ENCODE peak calls at places on chromosome 12, in nine cellular contexts. One of them, this sample, is unnamed.

GRCh38 chr12:103588680-103589079 is 1.6 kb downstream of the STAB2 start:
- DNase-seq in HEK293T: no peak
- DNase-seq in effector memory CD8-positive, alpha-beta T cell: no peak
- DNase-seq in activated CD8-positive, alpha-beta memory T cell treated with anti-CD3 and anti-CD28 coated beads for 48 hours: no peak
- DNase-seq in tibial artery: no peak
- DNase-seq in RWPE2: no peak
- DNase-seq in endothelial cell: no peak
- DNase-seq in hippocampal formation: no peak
- DNase-seq in SHP77: no peak
- DNase-seq in this sample: no peak

GRCh38 chr12:132776816-132777568 is 15.4 kb upstream of the ANKLE2 start:
- DNase-seq in HEK293T: no peak
- DNase-seq in effector memory CD8-positive, alpha-beta T cell: no peak
- DNase-seq in activated CD8-positive, alpha-beta memory T cell treated with anti-CD3 and anti-CD28 coated beads for 48 hours: no peak
- DNase-seq in tibial artery: no peak
- DNase-seq in RWPE2: no peak
- DNase-seq in endothelial cell: no peak
- DNase-seq in hippocampal formation: no peak
- DNase-seq in SHP77: no peak
- DNase-seq in this sample: no peak

GRCh38 chr12:57401165-57401564 is 29.7 kb downstream of the R3HDM2 start:
- DNase-seq in HEK293T: no peak
- DNase-seq in effector memory CD8-positive, alpha-beta T cell: no peak
- DNase-seq in activated CD8-positive, alpha-beta memory T cell treated with anti-CD3 and anti-CD28 coated beads for 48 hours: no peak
- DNase-seq in tibial artery: no peak
- DNase-seq in RWPE2: no peak
- DNase-seq in endothelial cell: no peak
- DNase-seq in hippocampal formation: no peak
- DNase-seq in SHP77: no peak
- DNase-seq in this sample: no peak

GRCh38 chr12:67798763-67799162 is 150.2 kb downstream of the DYRK2 start:
- DNase-seq in HEK293T: no peak
- DNase-seq in effector memory CD8-positive, alpha-beta T cell: no peak
- DNase-seq in activated CD8-positive, alpha-beta memory T cell treated with anti-CD3 and anti-CD28 coated beads for 48 hours: no peak
- DNase-seq in tibial artery: no peak
- DNase-seq in RWPE2: no peak
- DNase-seq in endothelial cell: no peak
- DNase-seq in hippocampal formation: no peak
- DNase-seq in SHP77: no peak
- DNase-seq in this sample: no peak

GRCh38 chr12:6306599-6307220 is 3.8 kb upstream of the PLEKHG6 start:
- DNase-seq in HEK293T: no peak
- DNase-seq in effector memory CD8-positive, alpha-beta T cell: no peak
- DNase-seq in activated CD8-positive, alpha-beta memory T cell treated with anti-CD3 and anti-CD28 coated beads for 48 hours: no peak
- DNase-seq in tibial artery: no peak
- DNase-seq in RWPE2: no peak
- DNase-seq in endothelial cell: no peak
- DNase-seq in hippocampal formation: no peak
- DNase-seq in SHP77: no peak
- DNase-seq in this sample: no peak

GRCh38 chr12:91883811-91884210 is 261.8 kb downstream of the BTG1 start:
- DNase-seq in HEK293T: no peak
- DNase-seq in effector memory CD8-positive, alpha-beta T cell: no peak
- DNase-seq in activated CD8-positive, alpha-beta memory T cell treated with anti-CD3 and anti-CD28 coated beads for 48 hours: no peak
- DNase-seq in tibial artery: no peak
- DNase-seq in RWPE2: no peak
- DNase-seq in endothelial cell: no peak
- DNase-seq in hippocampal formation: no peak
- DNase-seq in SHP77: no peak
- DNase-seq in this sample: no peak

GRCh38 chr12:124727244-124727673 is 136.4 kb downstream of the SCARB1 start:
- DNase-seq in HEK293T: no peak
- DNase-seq in effector memory CD8-positive, alpha-beta T cell: no peak
- DNase-seq in activated CD8-positive, alpha-beta memory T cell treated with anti-CD3 and anti-CD28 coated beads for 48 hours: no peak
- DNase-seq in tibial artery: peak; percentile 77
- DNase-seq in RWPE2: no peak
- DNase-seq in endothelial cell: no peak
- DNase-seq in hippocampal formation: peak; percentile 36
- DNase-seq in SHP77: peak; percentile 48
- DNase-seq in this sample: no peak

GRCh38 chr12:54049164-54049563 is 4.5 kb upstream of the HOXC4 start:
- DNase-seq in HEK293T: no peak
- DNase-seq in effector memory CD8-positive, alpha-beta T cell: no peak
- DNase-seq in activated CD8-positive, alpha-beta memory T cell treated with anti-CD3 and anti-CD28 coated beads for 48 hours: no peak
- DNase-seq in tibial artery: no peak
- DNase-seq in RWPE2: no peak
- DNase-seq in endothelial cell: no peak
- DNase-seq in hippocampal formation: no peak
- DNase-seq in SHP77: no peak
- DNase-seq in this sample: no peak

GRCh38 chr12:125079943-125080645 is 14.9 kb downstream of the AACS start:
- DNase-seq in HEK293T: no peak
- DNase-seq in effector memory CD8-positive, alpha-beta T cell: no peak
- DNase-seq in activated CD8-positive, alpha-beta memory T cell treated with anti-CD3 and anti-CD28 coated beads for 48 hours: no peak
- DNase-seq in tibial artery: peak; percentile 77
- DNase-seq in RWPE2: no peak
- DNase-seq in endothelial cell: no peak
- DNase-seq in hippocampal formation: no peak
- DNase-seq in SHP77: peak; percentile 8
- DNase-seq in this sample: no peak

GRCh38 chr12:4997939-4998338 is 45.7 kb upstream of the KCNA5 start:
- DNase-seq in HEK293T: no peak
- DNase-seq in effector memory CD8-positive, alpha-beta T cell: no peak
- DNase-seq in activated CD8-positive, alpha-beta memory T cell treated with anti-CD3 and anti-CD28 coated beads for 48 hours: no peak
- DNase-seq in tibial artery: peak; percentile 84
- DNase-seq in RWPE2: no peak
- DNase-seq in endothelial cell: no peak
- DNase-seq in hippocampal formation: peak; percentile 11
- DNase-seq in SHP77: no peak
- DNase-seq in this sample: no peak

GRCh38 chr12:123886931-123887582 is 85.6 kb downstream of the CCDC92 start:
- DNase-seq in HEK293T: no peak
- DNase-seq in effector memory CD8-positive, alpha-beta T cell: no peak
- DNase-seq in activated CD8-positive, alpha-beta memory T cell treated with anti-CD3 and anti-CD28 coated beads for 48 hours: no peak
- DNase-seq in tibial artery: no peak
- DNase-seq in RWPE2: peak; percentile 37
- DNase-seq in endothelial cell: no peak
- DNase-seq in hippocampal formation: no peak
- DNase-seq in SHP77: no peak
- DNase-seq in this sample: no peak

GRCh38 chr12:123040106-123040505 is 59.6 kb downstream of the ARL6IP4 start:
- DNase-seq in HEK293T: no peak
- DNase-seq in effector memory CD8-positive, alpha-beta T cell: no peak
- DNase-seq in activated CD8-positive, alpha-beta memory T cell treated with anti-CD3 and anti-CD28 coated beads for 48 hours: no peak
- DNase-seq in tibial artery: no peak
- DNase-seq in RWPE2: no peak
- DNase-seq in endothelial cell: no peak
- DNase-seq in hippocampal formation: no peak
- DNase-seq in SHP77: no peak
- DNase-seq in this sample: no peak

GRCh38 chr12:26044007-26044394 is 80.8 kb downstream of the BHLHE41 start:
- DNase-seq in HEK293T: no peak
- DNase-seq in effector memory CD8-positive, alpha-beta T cell: no peak
- DNase-seq in activated CD8-positive, alpha-beta memory T cell treated with anti-CD3 and anti-CD28 coated beads for 48 hours: no peak
- DNase-seq in tibial artery: no peak
- DNase-seq in RWPE2: no peak
- DNase-seq in endothelial cell: no peak
- DNase-seq in hippocampal formation: peak; percentile 46
- DNase-seq in SHP77: no peak
- DNase-seq in this sample: no peak

GRCh38 chr12:31506907-31507306 is 84.0 kb downstream of the DENND5B start:
- DNase-seq in HEK293T: no peak
- DNase-seq in effector memory CD8-positive, alpha-beta T cell: no peak
- DNase-seq in activated CD8-positive, alpha-beta memory T cell treated with anti-CD3 and anti-CD28 coated beads for 48 hours: no peak
- DNase-seq in tibial artery: no peak
- DNase-seq in RWPE2: no peak
- DNase-seq in endothelial cell: no peak
- DNase-seq in hippocampal formation: no peak
- DNase-seq in SHP77: no peak
- DNase-seq in this sample: no peak

GRCh38 chr12:93390025-93390424 is 12.3 kb downstream of the NUDT4 start:
- DNase-seq in HEK293T: no peak
- DNase-seq in effector memory CD8-positive, alpha-beta T cell: no peak
- DNase-seq in activated CD8-positive, alpha-beta memory T cell treated with anti-CD3 and anti-CD28 coated beads for 48 hours: no peak
- DNase-seq in tibial artery: no peak
- DNase-seq in RWPE2: no peak
- DNase-seq in endothelial cell: no peak
- DNase-seq in hippocampal formation: no peak
- DNase-seq in SHP77: no peak
- DNase-seq in this sample: no peak

GRCh38 chr12:121872546-121873223 is 14.0 kb upstream of the HPD start:
- DNase-seq in HEK293T: no peak
- DNase-seq in effector memory CD8-positive, alpha-beta T cell: no peak
- DNase-seq in activated CD8-positive, alpha-beta memory T cell treated with anti-CD3 and anti-CD28 coated beads for 48 hours: no peak
- DNase-seq in tibial artery: no peak
- DNase-seq in RWPE2: no peak
- DNase-seq in endothelial cell: no peak
- DNase-seq in hippocampal formation: no peak
- DNase-seq in SHP77: peak; percentile 75
- DNase-seq in this sample: no peak

GRCh38 chr12:112908548-112908947 is 1.8 kb downstream of the OAS1 start:
- DNase-seq in HEK293T: no peak
- DNase-seq in effector memory CD8-positive, alpha-beta T cell: no peak
- DNase-seq in activated CD8-positive, alpha-beta memory T cell treated with anti-CD3 and anti-CD28 coated beads for 48 hours: no peak
- DNase-seq in tibial artery: no peak
- DNase-seq in RWPE2: no peak
- DNase-seq in endothelial cell: no peak
- DNase-seq in hippocampal formation: no peak
- DNase-seq in SHP77: no peak
- DNase-seq in this sample: no peak

GRCh38 chr12:2677142-2677880 is 117.5 kb upstream of the FKBP4 start:
- DNase-seq in HEK293T: no peak
- DNase-seq in effector memory CD8-positive, alpha-beta T cell: no peak
- DNase-seq in activated CD8-positive, alpha-beta memory T cell treated with anti-CD3 and anti-CD28 coated beads for 48 hours: no peak
- DNase-seq in tibial artery: no peak
- DNase-seq in RWPE2: no peak
- DNase-seq in endothelial cell: no peak
- DNase-seq in hippocampal formation: no peak
- DNase-seq in SHP77: no peak
- DNase-seq in this sample: no peak

GRCh38 chr12:50537538-50537919 is 32.7 kb downstream of the DIP2B start:
- DNase-seq in HEK293T: no peak
- DNase-seq in effector memory CD8-positive, alpha-beta T cell: no peak
- DNase-seq in activated CD8-positive, alpha-beta memory T cell treated with anti-CD3 and anti-CD28 coated beads for 48 hours: no peak
- DNase-seq in tibial artery: no peak
- DNase-seq in RWPE2: no peak
- DNase-seq in endothelial cell: no peak
- DNase-seq in hippocampal formation: no peak
- DNase-seq in SHP77: no peak
- DNase-seq in this sample: no peak

GRCh38 chr12:6370994-6371754 is 4.2 kb downstream of the SCNN1A start:
- DNase-seq in HEK293T: peak; percentile 48
- DNase-seq in effector memory CD8-positive, alpha-beta T cell: no peak
- DNase-seq in activated CD8-positive, alpha-beta memory T cell treated with anti-CD3 and anti-CD28 coated beads for 48 hours: no peak
- DNase-seq in tibial artery: no peak
- DNase-seq in RWPE2: peak; percentile 98
- DNase-seq in endothelial cell: peak; percentile 36
- DNase-seq in hippocampal formation: no peak
- DNase-seq in SHP77: peak; percentile 76
- DNase-seq in this sample: no peak

GRCh38 chr12:19482551-19483109 is 43.3 kb downstream of the AEBP2 start:
- DNase-seq in HEK293T: peak; percentile 11
- DNase-seq in effector memory CD8-positive, alpha-beta T cell: peak; percentile 44
- DNase-seq in activated CD8-positive, alpha-beta memory T cell treated with anti-CD3 and anti-CD28 coated beads for 48 hours: peak; percentile 29
- DNase-seq in tibial artery: no peak
- DNase-seq in RWPE2: no peak
- DNase-seq in endothelial cell: no peak
- DNase-seq in hippocampal formation: no peak
- DNase-seq in SHP77: no peak
- DNase-seq in this sample: no peak

GRCh38 chr12:77591959-77592358 is 238.7 kb upstream of the NAV3 start:
- DNase-seq in HEK293T: no peak
- DNase-seq in effector memory CD8-positive, alpha-beta T cell: no peak
- DNase-seq in activated CD8-positive, alpha-beta memory T cell treated with anti-CD3 and anti-CD28 coated beads for 48 hours: no peak
- DNase-seq in tibial artery: no peak
- DNase-seq in RWPE2: no peak
- DNase-seq in endothelial cell: no peak
- DNase-seq in hippocampal formation: no peak
- DNase-seq in SHP77: peak; percentile 82
- DNase-seq in this sample: no peak

GRCh38 chr12:57719777-57720605 is 18.6 kb downstream of the AGAP2 start:
- DNase-seq in HEK293T: no peak
- DNase-seq in effector memory CD8-positive, alpha-beta T cell: no peak
- DNase-seq in activated CD8-positive, alpha-beta memory T cell treated with anti-CD3 and anti-CD28 coated beads for 48 hours: no peak
- DNase-seq in tibial artery: no peak
- DNase-seq in RWPE2: no peak
- DNase-seq in endothelial cell: no peak
- DNase-seq in hippocampal formation: no peak
- DNase-seq in SHP77: no peak
- DNase-seq in this sample: no peak

GRCh38 chr12:44531349-44531905 is 344.7 kb downstream of the NELL2 start:
- DNase-seq in HEK293T: no peak
- DNase-seq in effector memory CD8-positive, alpha-beta T cell: no peak
- DNase-seq in activated CD8-positive, alpha-beta memory T cell treated with anti-CD3 and anti-CD28 coated beads for 48 hours: no peak
- DNase-seq in tibial artery: no peak
- DNase-seq in RWPE2: no peak
- DNase-seq in endothelial cell: no peak
- DNase-seq in hippocampal formation: no peak
- DNase-seq in SHP77: no peak
- DNase-seq in this sample: no peak

GRCh38 chr12:131909596-131910219 is 15.3 kb downstream of the ULK1 start:
- DNase-seq in HEK293T: no peak
- DNase-seq in effector memory CD8-positive, alpha-beta T cell: no peak
- DNase-seq in activated CD8-positive, alpha-beta memory T cell treated with anti-CD3 and anti-CD28 coated beads for 48 hours: no peak
- DNase-seq in tibial artery: no peak
- DNase-seq in RWPE2: no peak
- DNase-seq in endothelial cell: no peak
- DNase-seq in hippocampal formation: no peak
- DNase-seq in SHP77: no peak
- DNase-seq in this sample: no peak

GRCh38 chr12:53096089-53096741 is 1.3 kb upstream of the IGFBP6 start:
- DNase-seq in HEK293T: no peak
- DNase-seq in effector memory CD8-positive, alpha-beta T cell: no peak
- DNase-seq in activated CD8-positive, alpha-beta memory T cell treated with anti-CD3 and anti-CD28 coated beads for 48 hours: no peak
- DNase-seq in tibial artery: peak; percentile 94
- DNase-seq in RWPE2: no peak
- DNase-seq in endothelial cell: no peak
- DNase-seq in hippocampal formation: no peak
- DNase-seq in SHP77: no peak
- DNase-seq in this sample: no peak

GRCh38 chr12:1606021-1606622 is 11.7 kb upstream of the FBXL14 start:
- DNase-seq in HEK293T: peak; percentile 39
- DNase-seq in effector memory CD8-positive, alpha-beta T cell: no peak
- DNase-seq in activated CD8-positive, alpha-beta memory T cell treated with anti-CD3 and anti-CD28 coated beads for 48 hours: peak; percentile 40
- DNase-seq in tibial artery: peak; percentile 92
- DNase-seq in RWPE2: peak; percentile 99
- DNase-seq in endothelial cell: no peak
- DNase-seq in hippocampal formation: no peak
- DNase-seq in SHP77: peak; percentile 18
- DNase-seq in this sample: peak; percentile 31

GRCh38 chr12:6241495-6241894 is 41.3 kb downstream of the CD9 start:
- DNase-seq in HEK293T: no peak
- DNase-seq in effector memory CD8-positive, alpha-beta T cell: no peak
- DNase-seq in activated CD8-positive, alpha-beta memory T cell treated with anti-CD3 and anti-CD28 coated beads for 48 hours: no peak
- DNase-seq in tibial artery: no peak
- DNase-seq in RWPE2: no peak
- DNase-seq in endothelial cell: no peak
- DNase-seq in hippocampal formation: no peak
- DNase-seq in SHP77: no peak
- DNase-seq in this sample: no peak

GRCh38 chr12:111578276-111578970 is 20.7 kb downstream of the ATXN2 start:
- DNase-seq in HEK293T: no peak
- DNase-seq in effector memory CD8-positive, alpha-beta T cell: no peak
- DNase-seq in activated CD8-positive, alpha-beta memory T cell treated with anti-CD3 and anti-CD28 coated beads for 48 hours: no peak
- DNase-seq in tibial artery: no peak
- DNase-seq in RWPE2: no peak
- DNase-seq in endothelial cell: no peak
- DNase-seq in hippocampal formation: no peak
- DNase-seq in SHP77: no peak
- DNase-seq in this sample: no peak

GRCh38 chr12:57078519-57079404 is at the start of gene NEMP1:
- DNase-seq in HEK293T: peak; percentile 96
- DNase-seq in effector memory CD8-positive, alpha-beta T cell: peak; percentile 92
- DNase-seq in activated CD8-positive, alpha-beta memory T cell treated with anti-CD3 and anti-CD28 coated beads for 48 hours: peak; percentile 78
- DNase-seq in tibial artery: peak; percentile 99
- DNase-seq in RWPE2: peak; percentile 98
- DNase-seq in endothelial cell: peak; percentile 88
- DNase-seq in hippocampal formation: peak; percentile 100
- DNase-seq in SHP77: peak; percentile 99
- DNase-seq in this sample: peak; percentile 90

GRCh38 chr12:8045952-8046944 is 13.7 kb downstream of the FOXJ2 start:
- DNase-seq in HEK293T: peak; percentile 78
- DNase-seq in effector memory CD8-positive, alpha-beta T cell: peak; percentile 77
- DNase-seq in activated CD8-positive, alpha-beta memory T cell treated with anti-CD3 and anti-CD28 coated beads for 48 hours: peak; percentile 62
- DNase-seq in tibial artery: peak; percentile 80
- DNase-seq in RWPE2: no peak
- DNase-seq in endothelial cell: peak; percentile 85
- DNase-seq in hippocampal formation: peak; percentile 27
- DNase-seq in SHP77: peak; percentile 53
- DNase-seq in this sample: peak; percentile 73